ENCODE peak calls at places on chromosomes 5 and 9, in four cellular contexts. C is K562, J is SK-N-SH, W is HCT116. P is an unnamed sample.

GRCh38 chr5:176653401-176653800 is 6.1 kb downstream of the TSPAN17 start:
- DNase-seq in C (no peak), J (no peak), W (no peak), P (no peak)

GRCh38 chr5:177111720-177112394 is 21.7 kb upstream of the NSD1 start:
- DNase-seq in C (peak; percentile 76), J (peak; percentile 91), W (peak; percentile 38), P (peak; percentile 51)

GRCh38 chr9:12775373-12775962 is 648 bp downstream of the LURAP1L start:
- DNase-seq in C (no peak), J (peak; percentile 69), W (no peak), P (no peak)

GRCh38 chr9:1721219-1721618 is 293.9 kb upstream of the SMARCA2 start:
- DNase-seq in C (no peak), J (no peak), W (no peak), P (no peak)

GRCh38 chr9:33186457-33187168 is 19.5 kb upstream of the B4GALT1 start:
- DNase-seq in C (no peak), J (no peak), W (no peak), P (no peak)

GRCh38 chr5:9376363-9377117 is 169.3 kb downstream of the SEMA5A start:
- DNase-seq in C (no peak), J (no peak), W (no peak), P (no peak)

GRCh38 chr9:77011973-77012817 is 7.3 kb upstream of the FOXB2 start:
- DNase-seq in C (peak; percentile 57), J (peak; percentile 77), W (peak; percentile 38), P (no peak)

GRCh38 chr9:74985041-74985440 is 32.3 kb upstream of the C9orf40 start:
- DNase-seq in C (no peak), J (no peak), W (no peak), P (no peak)

GRCh38 chr9:10396641-10397040 is 216.2 kb downstream of the PTPRD start:
- DNase-seq in C (no peak), J (no peak), W (no peak), P (no peak)

GRCh38 chr5:57054671-57055070 is 102.7 kb upstream of the MIER3 start:
- DNase-seq in C (no peak), J (no peak), W (no peak), P (no peak)

GRCh38 chr9:17291766-17292165 is 156.9 kb downstream of the CNTLN start:
- DNase-seq in C (no peak), J (no peak), W (no peak), P (no peak)

GRCh38 chr9:89802809-89803355 is 198.1 kb downstream of the GADD45G start:
- DNase-seq in C (no peak), J (peak; percentile 45), W (peak; percentile 3), P (peak; percentile 42)

GRCh38 chr5:134819404-134819963 is 26.3 kb upstream of the C5orf24 start:
- DNase-seq in C (no peak), J (no peak), W (no peak), P (no peak)

GRCh38 chr5:178730940-178731265 is 444 bp upstream of the ZNF354A start:
- DNase-seq in C (no peak), J (no peak), W (no peak), P (no peak)

GRCh38 chr5:124729687-124730359 is 16.6 kb downstream of the ZNF608 start:
- DNase-seq in C (no peak), J (no peak), W (no peak), P (no peak)

GRCh38 chr5:149376711-149377447 is 2.2 kb downstream of the IL17B start:
- DNase-seq in C (no peak), J (no peak), W (no peak), P (no peak)

DNA sequence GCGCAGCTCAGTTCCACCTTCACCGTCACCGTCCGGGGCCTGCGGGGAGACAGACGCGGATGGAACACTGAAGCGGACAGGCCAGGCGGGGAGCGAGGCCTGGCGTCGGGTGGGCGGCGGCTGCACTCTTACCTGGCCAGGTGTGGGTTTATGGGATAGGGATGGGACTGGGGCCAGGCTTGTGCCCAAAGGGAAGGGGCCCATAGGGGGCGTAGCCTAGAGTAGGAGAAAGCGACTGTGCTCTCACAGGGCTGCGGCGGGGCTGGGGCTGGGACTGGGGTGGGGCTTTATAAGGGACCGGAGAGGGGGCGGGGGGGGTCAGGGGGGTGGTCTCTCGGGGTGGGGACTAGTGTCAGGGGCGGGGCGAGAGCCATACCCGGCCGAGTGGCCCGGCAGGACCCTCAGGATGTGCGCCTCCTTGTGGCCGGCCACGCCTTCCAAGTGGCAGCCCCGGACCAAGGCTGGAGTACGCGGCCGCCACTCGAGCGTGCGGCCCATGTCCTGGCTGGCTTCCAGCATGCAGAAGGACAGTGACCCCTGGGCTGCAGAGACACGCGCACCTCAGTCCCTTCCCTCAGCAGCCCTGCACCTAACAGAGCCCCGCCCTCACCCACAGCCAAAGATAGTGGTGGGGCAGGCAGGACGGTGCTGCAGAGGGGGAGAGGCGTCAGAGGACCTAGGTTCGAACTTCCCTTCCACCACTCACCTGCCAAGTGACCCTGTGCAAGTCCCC is 22.8 kb downstream of the FPGS start:
- DNase-seq in C (peak; percentile 81), J (peak; percentile 80), W (no peak), P (no peak)
- TF ChIP-seq JUND in C (no peak), J (no peak), W (no peak), P (no peak)

GRCh38 chr9:123401879-123402513 is 46.0 kb downstream of the CRB2 start:
- DNase-seq in C (peak; percentile 77), J (peak; percentile 81), W (peak; percentile 23), P (peak; percentile 73)
- TF ChIP-seq JUND in C (no peak), J (no peak), W (no peak), P (no peak)

DNA sequence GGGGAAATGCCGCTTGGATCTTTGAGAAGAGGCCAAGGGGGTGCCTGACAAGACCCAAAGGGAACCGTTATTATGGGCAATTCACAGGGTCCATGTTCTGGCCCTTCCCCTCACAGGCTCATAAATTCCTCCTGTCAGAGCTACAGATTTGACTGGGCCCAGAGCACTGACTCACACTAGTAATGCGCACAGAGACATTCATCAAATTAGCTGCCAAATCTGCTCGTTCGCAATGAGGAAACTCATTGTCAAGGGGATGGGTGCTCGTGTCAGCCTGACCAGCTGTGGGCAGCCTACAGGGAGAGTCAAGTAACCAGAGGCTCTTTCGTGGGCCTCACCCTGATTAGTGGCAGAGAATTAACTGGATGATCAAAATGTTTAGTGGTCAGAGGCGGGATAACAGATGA is 377.4 kb downstream of the ACTL7B start:
- DNase-seq in C (no peak), J (no peak), W (no peak), P (no peak)
- TF ChIP-seq JUND in C (no peak), J (peak; percentile 99), W (no peak), P (no peak)

DNA sequence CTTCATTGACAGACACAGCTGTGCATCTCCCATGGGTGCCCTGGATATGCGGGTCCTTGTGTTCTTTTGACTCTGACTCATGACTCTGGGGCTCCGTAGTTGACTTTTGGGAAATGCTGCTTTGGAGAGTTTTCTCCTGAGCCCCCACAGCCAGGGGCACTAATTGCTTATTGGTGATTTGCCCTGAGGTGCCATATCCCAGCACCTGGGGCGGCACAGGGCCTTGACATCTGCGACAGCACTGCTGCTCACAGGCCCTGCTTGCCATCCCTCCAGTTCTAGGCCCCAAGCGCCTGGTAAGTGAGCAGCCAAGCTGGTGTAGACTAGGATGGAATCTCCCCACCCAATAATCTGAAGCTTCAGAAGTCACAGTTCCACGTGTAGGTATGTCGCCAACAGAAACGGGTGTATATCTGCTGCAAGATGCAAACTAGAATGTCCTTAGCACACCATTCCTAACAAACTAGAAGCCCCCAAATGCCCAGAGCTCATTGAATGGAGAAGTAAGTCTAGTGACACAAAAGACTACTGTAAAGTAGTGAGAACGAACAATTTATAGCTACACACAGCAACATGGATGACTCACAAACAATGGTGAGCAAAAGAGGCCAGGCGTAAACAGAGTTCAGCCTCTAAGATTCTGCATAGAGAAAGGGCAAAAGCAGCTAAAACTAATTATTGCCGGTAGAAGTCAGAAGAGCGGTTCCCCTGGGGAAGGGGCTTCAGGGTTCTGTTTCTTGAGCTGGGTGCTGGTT is 74.9 kb downstream of the AMBP start:
- DNase-seq in C (no peak), J (no peak), W (no peak), P (no peak)
- TF ChIP-seq JUND in C (no peak), J (no peak), W (no peak), P (no peak)

DNA sequence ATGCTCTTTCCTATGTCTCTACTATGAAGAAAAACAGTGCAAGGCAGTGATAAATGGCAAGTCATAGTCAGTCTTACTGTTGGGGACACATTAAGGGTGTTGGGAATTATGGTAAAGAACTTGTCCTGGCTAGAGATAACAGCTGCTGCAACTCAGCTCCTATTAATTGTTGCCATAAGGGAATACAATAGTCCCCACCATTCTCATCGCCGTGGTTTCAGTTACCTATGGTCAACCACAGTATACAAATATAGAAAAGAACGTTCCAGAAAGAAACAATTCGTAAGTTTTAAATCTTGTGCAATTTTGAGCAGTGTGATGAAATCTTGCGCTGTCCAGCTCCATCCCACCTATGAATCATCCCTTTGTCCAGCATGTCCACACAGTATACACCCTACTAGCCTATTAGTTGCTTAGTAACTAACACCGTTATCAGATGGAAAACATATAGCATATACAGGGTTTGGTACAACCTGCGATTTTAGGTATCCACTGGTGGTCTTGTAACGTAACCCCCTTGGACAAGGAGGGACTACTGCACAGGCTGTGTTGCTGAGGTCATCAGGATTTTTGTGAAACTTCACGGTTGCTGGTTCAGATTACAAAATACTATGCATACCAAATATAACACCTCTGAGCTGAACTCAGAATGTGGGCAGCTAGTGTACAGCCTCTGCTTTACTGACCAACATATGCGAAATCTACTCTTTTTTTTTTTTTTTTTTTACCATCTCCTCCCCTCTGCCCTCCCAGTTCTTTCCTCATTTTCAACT is 53.5 kb downstream of the ZFR start:
- DNase-seq in C (peak; percentile 33), J (no peak), W (peak; percentile 7), P (no peak)
- TF ChIP-seq JUND in C (peak; percentile 95), J (no peak), W (no peak), P (no peak)

GRCh38 chr9:126293522-126293889 is 33.1 kb upstream of the MVB12B start:
- DNase-seq in C (peak; percentile 26), J (peak; percentile 54), W (no peak), P (no peak)
- TF ChIP-seq JUND in C (no peak), J (no peak), W (no peak), P (no peak)